ENCODE peak calls at places on chromosomes 1 and 21, in four cellular contexts. V, X, A and G are unnamed samples. For H3K4me1 and H3K27me3, the result is how much of the 10 kb centered on the place peaks cover.

GRCh38 chr1:157233131-157233530 is 94.9 kb upstream of the ETV3 start:
- DNase-seq in V (no peak), X (no peak), A (no peak), G (no peak)

GRCh38 chr1:2999571-2999970 is 21.7 kb upstream of the ACTRT2 start:
- DNase-seq in V (peak), X (no peak), A (no peak), G (no peak)

GRCh38 chr1:17301767-17302166 is 6.2 kb upstream of the PADI4 start:
- DNase-seq in V (no peak), X (no peak), A (peak), G (no peak)

GRCh38 chr1:41480204-41481108 is 4.0 kb downstream of the EDN2 start:
- DNase-seq in V (peak), X (no peak), A (no peak), G (no peak)

GRCh38 chr1:23728997-23729390 is 14.3 kb upstream of the ELOA start:
- DNase-seq in V (no peak), X (no peak), A (no peak), G (no peak)

GRCh38 chr1:193846881-193847280 is 660.5 kb upstream of the B3GALT2 start:
- DNase-seq in V (no peak), X (no peak), A (no peak), G (no peak)

GRCh38 chr1:53196485-53197271 is at the start of gene CPT2:
- DNase-seq in V (peak), X (peak), A (peak), G (peak)

GRCh38 chr1:81437649-81438048 is 363.1 kb upstream of the ADGRL2 start:
- DNase-seq in V (no peak), X (no peak), A (no peak), G (no peak)

GRCh38 chr1:108893141-108893530 is 16.4 kb downstream of the GPSM2 start:
- DNase-seq in V (no peak), X (no peak), A (no peak), G (no peak)

GRCh38 chr1:199551967-199552565 is 475.4 kb upstream of the NR5A2 start:
- DNase-seq in V (no peak), X (peak), A (peak), G (no peak)

GRCh38 chr1:91605566-91605965 is 104.9 kb downstream of the CDC7 start:
- DNase-seq in V (no peak), X (no peak), A (no peak), G (no peak)

GRCh38 chr1:115753830-115754229 is 14.7 kb downstream of the CASQ2 start:
- DNase-seq in V (no peak), X (no peak), A (no peak), G (peak)

GRCh38 chr21:42414928-42415769 is 11.4 kb downstream of the UBASH3A start:
- DNase-seq in V (no peak), X (no peak), A (no peak), G (no peak)

GRCh38 chr21:43269461-43269860 is 100.7 kb downstream of the CRYAA start:
- DNase-seq in V (no peak), X (no peak), A (peak), G (peak)

GRCh38 chr1:97920275-97920831 is 481 bp downstream of the DPYD start:
- DNase-seq in V (no peak), X (no peak), A (no peak), G (no peak)

GRCh38 chr1:115840615-115841460 is at the start of gene NHLH2:
- DNase-seq in V (no peak), X (no peak), A (no peak), G (no peak)

GRCh38 chr1:177130426-177130825 is 34.1 kb downstream of the ASTN1 start:
- DNase-seq in V (no peak), X (no peak), A (no peak), G (no peak)

GRCh38 chr1:153617677-153618076 is 1.6 kb upstream of the S100A14 start:
- DNase-seq in V (peak), X (no peak), A (peak), G (no peak)

GRCh38 chr1:236064674-236065508 is at the start of gene NID1:
- DNase-seq in V (peak), X (peak), A (peak), G (peak)

GRCh38 chr1:45410850-45411509 is 70.7 kb upstream of the MUTYH start:
- DNase-seq in V (no peak), X (no peak), A (no peak), G (no peak)

GRCh38 chr1:85295006-85295431 is 18.6 kb upstream of the BCL10 start:
- DNase-seq in V (no peak), X (no peak), A (no peak), G (no peak)
- H3K4me1 ChIP-seq in V (under half), X (under half), A (under half), G (under half)

GRCh38 chr1:47571161-47571560 is 133.3 kb downstream of the FOXD2 start:
- DNase-seq in V (no peak), X (no peak), A (peak), G (no peak)

GRCh38 chr1:47569261-47569660 is 131.4 kb downstream of the FOXD2 start:
- DNase-seq in V (no peak), X (no peak), A (no peak), G (no peak)

GRCh38 chr1:47565676-47566075 is 127.8 kb downstream of the FOXD2 start:
- DNase-seq in V (no peak), X (no peak), A (peak), G (no peak)

GRCh38 chr1:47569681-47570470 is 132.0 kb downstream of the FOXD2 start:
- DNase-seq in V (peak), X (peak), A (peak), G (no peak)

GRCh38 chr1:47568763-47569162 is 130.9 kb downstream of the FOXD2 start:
- DNase-seq in V (no peak), X (no peak), A (no peak), G (no peak)
- H3K27me3 ChIP-seq in V (under half), X (under half), A (under half), G (under half)

GRCh38 chr1:151142411-151143056 is 3.9 kb downstream of the SEMA6C start:
- DNase-seq in V (peak), X (no peak), A (no peak), G (no peak)
- H3K4me1 ChIP-seq in V (under half), X (under half), A (under half), G (half or more)

GRCh38 chr1:46487818-46488218 is 1.8 kb upstream of the DMBX1 start:
- DNase-seq in V (no peak), X (peak), A (peak), G (no peak)

GRCh38 chr1:46484783-46485490 is 4.7 kb upstream of the DMBX1 start:
- DNase-seq in V (peak), X (no peak), A (peak), G (no peak)

GRCh38 chr1:46488343-46489168 is 1.1 kb upstream of the DMBX1 start:
- DNase-seq in V (no peak), X (no peak), A (peak), G (no peak)

GRCh38 chr1:46485564-46486431 is 3.8 kb upstream of the DMBX1 start:
- DNase-seq in V (peak), X (no peak), A (no peak), G (no peak)

DNA sequence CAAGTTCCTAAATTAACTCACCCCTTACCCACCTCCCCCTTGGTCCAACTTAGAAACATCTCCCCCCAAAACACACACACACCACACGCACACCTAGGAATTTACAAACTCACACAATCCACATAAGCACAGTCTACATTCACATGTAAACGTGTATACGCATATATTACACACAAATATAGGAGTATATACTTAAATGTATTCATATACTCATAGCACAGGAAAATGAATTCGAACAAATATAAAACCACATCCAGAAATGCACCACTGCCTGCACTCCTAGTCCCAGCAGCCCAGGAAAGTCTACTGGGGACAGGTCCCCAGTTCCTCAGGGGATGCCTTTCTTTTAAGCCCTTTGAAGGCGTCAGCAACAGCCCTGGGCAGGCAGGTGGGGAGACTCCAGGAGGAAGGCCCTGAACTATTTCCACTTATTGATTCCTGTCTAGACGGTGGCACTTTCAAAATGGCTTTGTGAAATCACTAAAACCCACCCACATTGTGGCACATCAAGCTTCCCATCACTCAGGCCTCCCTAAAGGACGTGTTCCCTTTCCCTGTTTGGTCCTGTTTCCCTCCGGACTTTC is 3.1 kb upstream of the DMBX1 start:
- DNase-seq in V (peak), X (no peak), A (no peak), G (no peak)
- H3K27me3 ChIP-seq in V (under half), X (half or more), A (half or more), G (half or more)

GRCh38 chr1:183847646-183848045 is 42.7 kb downstream of the RGL1 start:
- DNase-seq in V (no peak), X (no peak), A (no peak), G (no peak)

GRCh38 chr1:183842817-183843187 is 37.9 kb downstream of the RGL1 start:
- DNase-seq in V (no peak), X (no peak), A (no peak), G (no peak)

GRCh38 chr1:183845681-183846080 is 40.8 kb downstream of the RGL1 start:
- DNase-seq in V (no peak), X (no peak), A (no peak), G (no peak)

GRCh38 chr1:183841950-183842816 is 37.3 kb downstream of the RGL1 start:
- DNase-seq in V (no peak), X (peak), A (no peak), G (peak)

DNA sequence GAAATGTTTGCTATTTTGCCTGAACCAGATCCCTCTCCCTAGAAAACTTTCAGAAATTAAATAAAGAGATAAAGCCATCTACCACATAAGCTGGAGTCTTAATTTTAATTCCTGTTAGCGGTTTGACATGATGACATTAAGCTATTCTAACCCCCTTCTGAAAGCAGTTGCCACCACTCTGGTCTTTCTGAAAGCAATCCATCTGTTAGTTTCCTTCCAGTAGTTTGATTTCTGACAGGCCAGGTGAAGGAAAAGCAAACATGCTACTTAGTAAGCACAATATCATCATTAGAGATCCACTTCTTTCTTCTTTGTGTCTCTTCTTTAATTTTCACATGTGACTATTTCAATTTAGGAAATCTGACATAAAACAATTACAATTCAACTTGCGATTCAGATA is 39.9 kb downstream of the RGL1 start:
- DNase-seq in V (no peak), X (no peak), A (no peak), G (no peak)
- H3K4me1 ChIP-seq in V (under half), X (under half), A (under half), G (half or more)